ENCODE peak calls at places on chromosomes 7 and 10, in five cellular contexts. U is fibroblast of lung, B is neural progenitor cell, C is DND-41, W is GM12878. I is an unnamed sample.

GRCh38 chr7:54967384-54967783 is 51.4 kb upstream of the EGFR start:
- DNase-seq in B (no peak), U (peak), C (no peak), W (no peak), I (no peak)

GRCh38 chr10:17888189-17888588 is 63.5 kb upstream of the SLC39A12 start:
- DNase-seq in C (no peak), B (no peak), U (no peak), W (no peak), I (no peak)

GRCh38 chr7:27242580-27243339 is at the start of gene EVX1:
- DNase-seq in C (no peak), U (no peak), W (no peak), B (peak), I (no peak)

GRCh38 chr7:143258830-143259229 is 4.4 kb upstream of the GSTK1 start:
- DNase-seq in W (peak), B (no peak), U (no peak), C (no peak), I (peak)

GRCh38 chr10:117533507-117534281 is 8.9 kb upstream of the EMX2 start:
- DNase-seq in B (peak), C (no peak), W (no peak), U (no peak), I (no peak)

GRCh38 chr7:108660465-108660864 is 90.8 kb downstream of the DNAJB9 start:
- DNase-seq in W (no peak), U (no peak), C (no peak), B (peak), I (no peak)

GRCh38 chr10:25561761-25562160 is 372.3 kb upstream of the MYO3A start:
- DNase-seq in W (no peak), B (no peak), U (no peak), C (no peak), I (no peak)

GRCh38 chr7:76377186-76377918 is 18.6 kb upstream of the YWHAG start:
- DNase-seq in W (no peak), B (no peak), C (no peak), U (no peak), I (no peak)

GRCh38 chr7:75905785-75906604 is 9.0 kb upstream of the POR start:
- DNase-seq in W (no peak), C (no peak), B (peak), U (peak), I (no peak)

GRCh38 chr10:129760003-129760315 is 204.1 kb downstream of the EBF3 start:
- DNase-seq in W (no peak), C (peak), U (no peak), B (no peak), I (no peak)

GRCh38 chr7:46750321-46750865 is 829.3 kb upstream of the IGFBP3 start:
- DNase-seq in C (no peak), U (no peak), W (no peak), B (no peak), I (no peak)

DNA sequence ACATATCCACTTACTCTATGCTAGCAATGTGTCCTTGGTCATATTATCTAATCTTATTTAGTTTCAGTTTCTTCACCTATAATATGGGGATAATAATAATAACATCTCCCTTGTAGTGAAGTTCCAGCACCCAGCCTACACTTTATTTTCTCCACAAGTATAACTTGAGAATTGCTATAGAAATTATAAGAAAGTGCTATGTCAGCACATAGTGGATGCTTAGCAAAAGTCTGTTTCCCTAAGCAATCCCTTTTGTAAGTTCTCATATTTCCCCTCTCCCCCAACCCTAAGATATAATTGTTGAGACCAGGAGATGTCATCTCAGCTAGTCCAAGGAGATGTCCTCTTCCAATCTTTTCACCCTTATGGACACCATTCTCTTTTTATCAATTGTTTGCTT is 5.8 kb upstream of the TRUB1 start:
- DNase-seq in W (no peak), U (no peak), B (no peak), C (no peak), I (no peak)
- H3K9ac ChIP-seq in W (no peak), U (no peak), B (no peak), C (no peak), I (no peak)

DNA sequence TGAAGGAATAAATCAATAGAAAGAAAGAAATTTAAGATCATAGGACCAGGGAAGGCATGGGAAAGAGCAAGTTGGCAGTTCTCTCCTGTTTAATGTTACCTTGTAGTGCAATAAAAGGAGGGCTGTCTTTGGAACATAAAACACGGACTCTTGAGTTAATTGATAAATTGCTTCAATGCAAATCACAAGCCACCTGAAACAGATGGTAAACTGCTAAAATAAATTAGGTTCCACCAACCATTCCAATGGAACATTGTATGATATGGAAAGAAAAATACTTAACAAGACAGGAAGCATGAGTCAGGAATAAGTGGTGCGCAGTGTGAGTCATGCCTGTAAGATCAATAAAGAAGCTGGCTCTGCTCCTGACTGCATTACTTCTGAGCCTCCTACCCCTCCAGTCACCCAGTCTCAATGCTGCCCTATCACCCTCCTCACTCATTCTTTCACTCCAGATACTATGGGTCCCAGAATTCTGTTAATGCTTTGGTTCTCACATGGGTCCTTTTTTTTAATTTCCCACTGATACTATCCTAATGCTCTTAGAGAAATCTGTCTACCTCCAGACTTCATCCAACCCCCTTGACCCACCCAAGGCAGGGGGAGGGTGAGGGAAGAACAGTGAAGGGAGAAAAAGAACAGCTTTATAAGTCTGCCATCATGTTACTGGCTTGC is 78.9 kb downstream of the LRRC17 start:
- DNase-seq in W (no peak), B (no peak), C (no peak), U (peak), I (no peak)
- H2AFZ ChIP-seq in W (no peak), B (no peak), C (no peak), U (no peak), I (no peak)

DNA sequence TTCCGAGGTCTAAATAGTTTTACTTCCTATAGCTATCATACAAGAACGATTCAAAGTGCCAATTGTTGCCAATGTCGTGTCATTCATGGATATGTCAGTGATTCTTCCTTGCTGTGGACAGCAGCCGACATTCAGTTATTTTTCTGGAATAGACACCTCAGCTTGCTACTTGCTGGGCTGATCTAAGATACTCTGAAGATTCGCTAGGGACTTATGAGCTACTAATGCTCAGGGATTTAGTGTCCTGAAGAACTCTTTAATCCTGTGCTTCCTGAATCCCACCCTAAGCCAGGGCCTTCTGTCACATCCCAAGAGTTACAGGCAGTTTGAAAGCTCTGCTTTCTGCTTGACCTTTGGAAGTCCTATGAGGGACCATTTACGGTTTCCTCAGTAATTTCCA is at the start of gene PDE6C:
- DNase-seq in W (no peak), C (no peak), B (no peak), U (no peak), I (no peak)
- H3K9ac ChIP-seq in W (no peak), C (no peak), B (no peak), U (no peak), I (no peak)

GRCh38 chr10:34523017-34523767 is 291.9 kb downstream of the PARD3 start:
- DNase-seq in C (no peak), W (no peak), B (no peak), U (peak), I (no peak)

GRCh38 chr10:34526758-34527730 is 288.1 kb downstream of the PARD3 start:
- DNase-seq in B (peak), U (peak), C (no peak), W (no peak), I (no peak)

GRCh38 chr10:34528320-34528719 is 286.8 kb downstream of the PARD3 start:
- DNase-seq in B (peak), U (peak), C (no peak), W (no peak), I (no peak)

GRCh38 chr10:34524369-34525091 is 290.6 kb downstream of the PARD3 start:
- DNase-seq in U (peak), W (peak), B (no peak), C (no peak), I (peak)

DNA sequence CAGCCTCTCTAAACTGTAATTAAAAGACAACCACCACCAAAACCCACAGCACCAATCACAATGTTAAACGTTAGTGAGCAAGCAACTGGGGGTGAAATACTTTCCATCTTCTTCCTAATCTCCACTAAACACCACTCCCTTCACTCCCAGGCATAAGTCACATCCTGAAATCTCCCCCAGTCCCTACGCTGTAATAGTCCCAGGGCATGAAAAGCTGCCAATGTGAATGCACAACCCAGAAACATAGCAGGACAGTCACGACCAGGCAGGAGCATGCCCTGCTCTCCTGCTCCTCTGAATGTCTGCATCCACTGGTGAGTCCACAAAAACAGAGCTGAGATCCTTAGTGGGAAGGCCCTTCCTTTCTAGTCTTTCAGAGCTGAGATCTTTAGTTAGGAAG is 288.9 kb downstream of the PARD3 start:
- DNase-seq in W (no peak), B (no peak), U (peak), C (no peak), I (no peak)
- H2AFZ ChIP-seq in W (no peak), B (no peak), U (no peak), C (no peak), I (no peak)

DNA sequence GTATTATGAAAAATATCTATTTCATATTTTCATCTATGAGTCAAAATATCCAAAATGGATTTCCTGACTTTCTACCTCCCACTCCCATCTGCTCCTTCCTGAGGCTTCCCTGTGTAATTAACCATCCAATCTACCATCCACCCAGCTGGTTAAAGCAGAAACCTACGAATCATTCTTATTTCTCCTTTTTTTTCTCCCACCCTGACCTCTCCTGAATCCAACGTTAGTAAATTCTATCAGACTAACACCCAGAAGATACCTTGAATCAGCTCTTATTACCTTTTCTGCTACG is 3.7 kb upstream of the LIPF start:
- DNase-seq in B (no peak), U (peak), W (no peak), C (no peak), I (no peak)
- H3K9ac ChIP-seq in B (no peak), U (no peak), W (no peak), C (no peak), I (no peak)

GRCh38 chr7:140517546-140518369 is 38.5 kb upstream of the MKRN1 start:
- DNase-seq in U (peak), C (peak), W (peak), B (peak), I (peak)
- H2AFZ ChIP-seq in U (peak), C (peak), W (no peak), B (no peak), I (peak)

GRCh38 chr7:91557789-91558396 is 293.7 kb downstream of the FZD1 start:
- DNase-seq in U (peak), C (no peak), W (peak), B (no peak), I (no peak)
- H3K9ac ChIP-seq in U (no peak), C (no peak), W (no peak), B (no peak), I (no peak)

GRCh38 chr7:45564485-45564884 is 9.7 kb upstream of the ADCY1 start:
- DNase-seq in W (no peak), C (no peak), U (no peak), B (no peak), I (no peak)

GRCh38 chr7:45566386-45566785 is 7.8 kb upstream of the ADCY1 start:
- DNase-seq in U (no peak), B (no peak), W (no peak), C (no peak), I (no peak)

GRCh38 chr7:45563401-45563800 is 10.8 kb upstream of the ADCY1 start:
- DNase-seq in U (no peak), C (no peak), W (no peak), B (no peak), I (no peak)

GRCh38 chr7:45564886-45565455 is 9.2 kb upstream of the ADCY1 start:
- DNase-seq in U (no peak), C (no peak), W (no peak), B (no peak), I (no peak)

GRCh38 chr7:45563804-45564461 is 10.2 kb upstream of the ADCY1 start:
- DNase-seq in B (no peak), C (no peak), W (no peak), U (no peak), I (no peak)
- H2AFZ ChIP-seq in B (peak), C (no peak), W (no peak), U (no peak), I (no peak)